ENCODE peak calls at places on chromosomes 5 and 9, in seven cellular contexts. One of them, this sample, is unnamed.

GRCh38 chr9:74804018-74804385 is 83.7 kb downstream of the TRPM6 start:
- DNase-seq in heart left ventricle: no peak
- DNase-seq in esophagus muscularis mucosa: no peak
- DNase-seq in testis: no peak
- DNase-seq in adrenal gland: no peak
- DNase-seq in ovary: no peak
- DNase-seq in breast epithelium: no peak
- DNase-seq in this sample: no peak

GRCh38 chr5:82348749-82349148 is 70.6 kb upstream of the RPS23 start:
- DNase-seq in heart left ventricle: no peak
- DNase-seq in esophagus muscularis mucosa: no peak
- DNase-seq in testis: peak
- DNase-seq in adrenal gland: no peak
- DNase-seq in ovary: no peak
- DNase-seq in breast epithelium: no peak
- DNase-seq in this sample: no peak

GRCh38 chr9:120764476-120764875 is 28.7 kb downstream of the FBXW2 start:
- DNase-seq in heart left ventricle: no peak
- DNase-seq in esophagus muscularis mucosa: no peak
- DNase-seq in testis: no peak
- DNase-seq in adrenal gland: no peak
- DNase-seq in ovary: no peak
- DNase-seq in breast epithelium: no peak
- DNase-seq in this sample: no peak

GRCh38 chr9:36781532-36781931 is 208.8 kb downstream of the MELK start:
- DNase-seq in heart left ventricle: no peak
- DNase-seq in esophagus muscularis mucosa: no peak
- DNase-seq in testis: no peak
- DNase-seq in adrenal gland: peak
- DNase-seq in ovary: peak
- DNase-seq in breast epithelium: no peak
- DNase-seq in this sample: no peak

GRCh38 chr9:38016375-38017120 is 52.5 kb downstream of the SHB start:
- DNase-seq in heart left ventricle: no peak
- DNase-seq in esophagus muscularis mucosa: no peak
- DNase-seq in testis: no peak
- DNase-seq in adrenal gland: no peak
- DNase-seq in ovary: no peak
- DNase-seq in breast epithelium: no peak
- DNase-seq in this sample: no peak

GRCh38 chr5:34450338-34450737 is 205.8 kb upstream of the RAI14 start:
- DNase-seq in heart left ventricle: no peak
- DNase-seq in esophagus muscularis mucosa: no peak
- DNase-seq in testis: no peak
- DNase-seq in adrenal gland: no peak
- DNase-seq in ovary: no peak
- DNase-seq in breast epithelium: peak
- DNase-seq in this sample: no peak

GRCh38 chr5:170603578-170604565 is 100.1 kb downstream of the KCNIP1 start:
- DNase-seq in heart left ventricle: peak
- DNase-seq in esophagus muscularis mucosa: no peak
- DNase-seq in testis: peak
- DNase-seq in adrenal gland: peak
- DNase-seq in ovary: peak
- DNase-seq in breast epithelium: no peak
- DNase-seq in this sample: no peak

GRCh38 chr5:135669416-135669815 is 90.6 kb upstream of the CXCL14 start:
- DNase-seq in heart left ventricle: no peak
- DNase-seq in esophagus muscularis mucosa: peak
- DNase-seq in testis: no peak
- DNase-seq in adrenal gland: no peak
- DNase-seq in ovary: no peak
- DNase-seq in breast epithelium: no peak
- DNase-seq in this sample: no peak

GRCh38 chr5:53501054-53501453 is 20.6 kb downstream of the FST start:
- DNase-seq in heart left ventricle: no peak
- DNase-seq in esophagus muscularis mucosa: no peak
- DNase-seq in testis: no peak
- DNase-seq in adrenal gland: no peak
- DNase-seq in ovary: no peak
- DNase-seq in breast epithelium: no peak
- DNase-seq in this sample: no peak

GRCh38 chr5:16918891-16919671 is 17.0 kb downstream of the MYO10 start:
- DNase-seq in heart left ventricle: no peak
- DNase-seq in esophagus muscularis mucosa: no peak
- DNase-seq in testis: no peak
- DNase-seq in adrenal gland: no peak
- DNase-seq in ovary: no peak
- DNase-seq in breast epithelium: no peak
- DNase-seq in this sample: no peak

GRCh38 chr5:773517-774264 is 10.8 kb downstream of the ZDHHC11B start:
- DNase-seq in heart left ventricle: peak
- DNase-seq in esophagus muscularis mucosa: peak
- DNase-seq in testis: no peak
- DNase-seq in adrenal gland: no peak
- DNase-seq in ovary: no peak
- DNase-seq in breast epithelium: no peak
- DNase-seq in this sample: no peak

GRCh38 chr9:69173891-69174644 is at the start of gene TJP2:
- DNase-seq in heart left ventricle: peak
- DNase-seq in esophagus muscularis mucosa: no peak
- DNase-seq in testis: peak
- DNase-seq in adrenal gland: peak
- DNase-seq in ovary: peak
- DNase-seq in breast epithelium: peak
- DNase-seq in this sample: no peak

GRCh38 chr5:53407373-53407772 is 73.1 kb upstream of the FST start:
- DNase-seq in heart left ventricle: no peak
- DNase-seq in esophagus muscularis mucosa: no peak
- DNase-seq in testis: no peak
- DNase-seq in adrenal gland: no peak
- DNase-seq in ovary: no peak
- DNase-seq in breast epithelium: no peak
- DNase-seq in this sample: no peak

GRCh38 chr5:124742983-124743533 is 3.4 kb downstream of the ZNF608 start:
- DNase-seq in heart left ventricle: no peak
- DNase-seq in esophagus muscularis mucosa: no peak
- DNase-seq in testis: no peak
- DNase-seq in adrenal gland: peak
- DNase-seq in ovary: no peak
- DNase-seq in breast epithelium: no peak
- DNase-seq in this sample: no peak

GRCh38 chr5:151002250-151002649 is 18.1 kb upstream of the GPX3 start:
- DNase-seq in heart left ventricle: no peak
- DNase-seq in esophagus muscularis mucosa: no peak
- DNase-seq in testis: no peak
- DNase-seq in adrenal gland: peak
- DNase-seq in ovary: no peak
- DNase-seq in breast epithelium: no peak
- DNase-seq in this sample: no peak

GRCh38 chr5:96936431-96937221 is 746 bp downstream of the LNPEP start:
- DNase-seq in heart left ventricle: peak
- DNase-seq in esophagus muscularis mucosa: no peak
- DNase-seq in testis: peak
- DNase-seq in adrenal gland: peak
- DNase-seq in ovary: no peak
- DNase-seq in breast epithelium: no peak
- DNase-seq in this sample: peak

GRCh38 chr5:56319281-56320242 is 86.4 kb upstream of the ANKRD55 start:
- DNase-seq in heart left ventricle: peak
- DNase-seq in esophagus muscularis mucosa: no peak
- DNase-seq in testis: peak
- DNase-seq in adrenal gland: peak
- DNase-seq in ovary: no peak
- DNase-seq in breast epithelium: no peak
- DNase-seq in this sample: no peak

GRCh38 chr5:125450803-125451202 is 704.4 kb upstream of the ZNF608 start:
- DNase-seq in heart left ventricle: no peak
- DNase-seq in esophagus muscularis mucosa: no peak
- DNase-seq in testis: no peak
- DNase-seq in adrenal gland: no peak
- DNase-seq in ovary: no peak
- DNase-seq in breast epithelium: no peak
- DNase-seq in this sample: no peak

GRCh38 chr9:125142560-125143376 is 560 bp downstream of the SCAI start:
- DNase-seq in heart left ventricle: no peak
- DNase-seq in esophagus muscularis mucosa: no peak
- DNase-seq in testis: peak
- DNase-seq in adrenal gland: no peak
- DNase-seq in ovary: no peak
- DNase-seq in breast epithelium: no peak
- DNase-seq in this sample: no peak

GRCh38 chr9:112069318-112070169 is 105.6 kb downstream of the SUSD1 start:
- DNase-seq in heart left ventricle: no peak
- DNase-seq in esophagus muscularis mucosa: peak
- DNase-seq in testis: no peak
- DNase-seq in adrenal gland: peak
- DNase-seq in ovary: no peak
- DNase-seq in breast epithelium: no peak
- DNase-seq in this sample: no peak

GRCh38 chr5:937151-937924 is 44.7 kb downstream of the TRIP13 start:
- DNase-seq in heart left ventricle: no peak
- DNase-seq in esophagus muscularis mucosa: no peak
- DNase-seq in testis: peak
- DNase-seq in adrenal gland: no peak
- DNase-seq in ovary: no peak
- DNase-seq in breast epithelium: no peak
- DNase-seq in this sample: no peak

GRCh38 chr5:79890871-79891249 is 100.2 kb downstream of the MTX3 start:
- DNase-seq in heart left ventricle: no peak
- DNase-seq in esophagus muscularis mucosa: no peak
- DNase-seq in testis: no peak
- DNase-seq in adrenal gland: no peak
- DNase-seq in ovary: no peak
- DNase-seq in breast epithelium: no peak
- DNase-seq in this sample: no peak

GRCh38 chr5:86461169-86461956 is 156.4 kb upstream of the COX7C start:
- DNase-seq in heart left ventricle: no peak
- DNase-seq in esophagus muscularis mucosa: no peak
- DNase-seq in testis: no peak
- DNase-seq in adrenal gland: no peak
- DNase-seq in ovary: no peak
- DNase-seq in breast epithelium: no peak
- DNase-seq in this sample: no peak

GRCh38 chr9:129914051-129914450 is 78.8 kb downstream of the USP20 start:
- DNase-seq in heart left ventricle: no peak
- DNase-seq in esophagus muscularis mucosa: no peak
- DNase-seq in testis: no peak
- DNase-seq in adrenal gland: peak
- DNase-seq in ovary: no peak
- DNase-seq in breast epithelium: no peak
- DNase-seq in this sample: no peak

DNA sequence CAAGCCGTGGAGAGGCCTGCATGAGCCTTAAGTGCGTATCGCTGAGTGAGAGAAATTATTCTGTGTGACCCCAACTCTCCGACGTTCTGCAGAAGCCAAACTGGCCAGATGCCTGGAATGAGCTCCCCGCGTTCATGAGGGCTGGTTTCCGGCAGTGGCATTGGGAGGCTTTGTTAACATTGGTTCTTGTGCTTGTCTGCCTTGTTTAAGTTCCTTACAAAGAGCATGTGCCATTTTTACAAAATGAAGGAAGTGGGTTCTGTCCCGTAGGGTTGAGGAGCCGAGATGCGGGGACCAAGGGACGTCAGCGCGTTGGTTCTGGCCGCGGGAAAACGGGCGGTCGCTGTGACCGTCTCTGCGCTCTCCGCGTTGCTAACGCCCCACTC is 13.2 kb downstream of the RABL6 start:
- DNase-seq in heart left ventricle: peak
- DNase-seq in esophagus muscularis mucosa: no peak
- DNase-seq in testis: no peak
- DNase-seq in adrenal gland: no peak
- DNase-seq in ovary: peak
- DNase-seq in breast epithelium: no peak
- DNase-seq in this sample: no peak
- H3K4me3 ChIP-seq in heart left ventricle: peak
- H3K4me3 ChIP-seq in esophagus muscularis mucosa: peak
- H3K4me3 ChIP-seq in testis: peak
- H3K4me3 ChIP-seq in adrenal gland: no peak
- H3K4me3 ChIP-seq in ovary: peak
- H3K4me3 ChIP-seq in breast epithelium: peak
- H3K4me3 ChIP-seq in this sample: no peak

GRCh38 chr5:180809403-180810209 is 7.0 kb upstream of the MGAT1 start:
- DNase-seq in heart left ventricle: peak
- DNase-seq in esophagus muscularis mucosa: peak
- DNase-seq in testis: peak
- DNase-seq in adrenal gland: peak
- DNase-seq in ovary: no peak
- DNase-seq in breast epithelium: peak
- DNase-seq in this sample: peak
- TF ChIP-seq POLR2A in heart left ventricle: no peak
- TF ChIP-seq POLR2A in esophagus muscularis mucosa: no peak
- TF ChIP-seq POLR2A in testis: no peak
- TF ChIP-seq POLR2A in adrenal gland: peak
- TF ChIP-seq POLR2A in ovary: no peak
- TF ChIP-seq POLR2A in breast epithelium: no peak
- TF ChIP-seq POLR2A in this sample: no peak

GRCh38 chr5:60960591-60960990 is 15.6 kb downstream of the NDUFAF2 start:
- DNase-seq in heart left ventricle: no peak
- DNase-seq in esophagus muscularis mucosa: no peak
- DNase-seq in testis: no peak
- DNase-seq in adrenal gland: no peak
- DNase-seq in ovary: no peak
- DNase-seq in breast epithelium: no peak
- DNase-seq in this sample: no peak
- TF ChIP-seq CTCF in heart left ventricle: peak
- TF ChIP-seq CTCF in esophagus muscularis mucosa: peak
- TF ChIP-seq CTCF in testis: peak
- TF ChIP-seq CTCF in adrenal gland: peak
- TF ChIP-seq CTCF in ovary: no peak
- TF ChIP-seq CTCF in breast epithelium: no peak
- TF ChIP-seq CTCF in this sample: peak

DNA sequence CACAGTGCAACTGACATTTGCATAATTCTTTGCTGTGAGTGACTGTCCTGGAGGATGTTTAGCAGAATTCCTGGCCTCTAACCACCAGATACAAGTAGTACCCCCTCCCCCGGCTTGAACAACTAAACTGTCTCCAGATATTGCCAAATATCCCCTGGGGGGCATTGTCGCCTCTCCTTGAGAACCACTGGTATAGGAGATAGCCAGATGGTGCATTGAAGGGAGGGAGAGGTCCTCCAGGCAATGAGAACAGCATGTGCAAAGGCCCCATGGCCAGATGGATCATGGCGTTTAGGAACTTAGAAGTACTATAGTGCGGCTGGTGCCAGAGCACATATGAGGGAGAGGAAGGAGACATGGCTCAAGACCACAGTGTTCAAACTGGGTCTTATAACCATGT is 18.9 kb upstream of the ORM1 start:
- DNase-seq in heart left ventricle: no peak
- DNase-seq in esophagus muscularis mucosa: peak
- DNase-seq in testis: peak
- DNase-seq in adrenal gland: no peak
- DNase-seq in ovary: peak
- DNase-seq in breast epithelium: peak
- DNase-seq in this sample: no peak
- H3K4me3 ChIP-seq in heart left ventricle: no peak
- H3K4me3 ChIP-seq in esophagus muscularis mucosa: no peak
- H3K4me3 ChIP-seq in testis: no peak
- H3K4me3 ChIP-seq in adrenal gland: no peak
- H3K4me3 ChIP-seq in ovary: no peak
- H3K4me3 ChIP-seq in breast epithelium: no peak
- H3K4me3 ChIP-seq in this sample: no peak

GRCh38 chr5:6378128-6379023 is at the start of gene MED10:
- DNase-seq in heart left ventricle: peak
- DNase-seq in esophagus muscularis mucosa: peak
- DNase-seq in testis: peak
- DNase-seq in adrenal gland: peak
- DNase-seq in ovary: peak
- DNase-seq in breast epithelium: peak
- DNase-seq in this sample: peak
- TF ChIP-seq POLR2A in heart left ventricle: no peak
- TF ChIP-seq POLR2A in esophagus muscularis mucosa: peak
- TF ChIP-seq POLR2A in testis: no peak
- TF ChIP-seq POLR2A in adrenal gland: peak
- TF ChIP-seq POLR2A in ovary: peak
- TF ChIP-seq POLR2A in breast epithelium: peak
- TF ChIP-seq POLR2A in this sample: peak